ENCODE peak calls at places on chromosome 1, in four cellular contexts. S is astrocyte of the spinal cord, E is HFF-Myc, O is IMR-90. A is an unnamed sample.

GRCh38 chr1:10839188-10839770 is 42.8 kb upstream of the CASZ1 start:
- DNase-seq in S (no peak), E (no peak), O (no peak), A (no peak)

GRCh38 chr1:97919568-97920261 is 1.1 kb downstream of the DPYD start:
- DNase-seq in S (peak), E (no peak), O (peak), A (no peak)

GRCh38 chr1:101039245-101039644 is 13.7 kb upstream of the DPH5 start:
- DNase-seq in S (peak), E (no peak), O (no peak), A (no peak)

GRCh38 chr1:180250499-180250770 is 20.4 kb downstream of the LHX4 start:
- DNase-seq in S (no peak), E (no peak), O (no peak), A (no peak)

GRCh38 chr1:48470506-48470905 is 1.5 kb downstream of the SPATA6 start:
- DNase-seq in S (peak), E (no peak), O (no peak), A (no peak)

GRCh38 chr1:228963795-228964177 is 228.5 kb downstream of the RHOU start:
- DNase-seq in S (no peak), E (no peak), O (no peak), A (no peak)

GRCh38 chr1:154975409-154976205 is 1.1 kb downstream of the CKS1B start:
- DNase-seq in S (peak), E (no peak), O (peak), A (no peak)

GRCh38 chr1:53371851-53372250 is 44.0 kb upstream of the LRP8 start:
- DNase-seq in S (no peak), E (no peak), O (no peak), A (no peak)

GRCh38 chr1:998051-998821 is 1.7 kb downstream of the HES4 start:
- DNase-seq in S (no peak), E (no peak), O (no peak), A (no peak)

GRCh38 chr1:211610779-211611556 is 32.0 kb upstream of the SLC30A1 start:
- DNase-seq in S (peak), E (no peak), O (peak), A (no peak)

GRCh38 chr1:162206749-162207635 is 137.5 kb downstream of the NOS1AP start:
- DNase-seq in S (no peak), E (no peak), O (no peak), A (no peak)

GRCh38 chr1:212470059-212470458 is 37.3 kb downstream of the NENF start:
- DNase-seq in S (peak), E (peak), O (peak), A (peak)

GRCh38 chr1:204746838-204747442 is 61.4 kb upstream of the LRRN2 start:
- DNase-seq in S (peak), E (peak), O (peak), A (no peak)

GRCh38 chr1:154213274-154213673 is 7.1 kb upstream of the CFAP141 start:
- DNase-seq in S (peak), E (no peak), O (peak), A (no peak)

GRCh38 chr1:13701274-13701650 is 1.3 kb downstream of the PRDM2 start:
- DNase-seq in S (peak), E (no peak), O (no peak), A (no peak)

GRCh38 chr1:13697738-13698137 is 2.2 kb upstream of the PRDM2 start:
- DNase-seq in S (no peak), E (no peak), O (no peak), A (no peak)

GRCh38 chr1:13699936-13700520 is at the start of gene PRDM2:
- DNase-seq in S (peak), E (no peak), O (peak), A (no peak)

GRCh38 chr1:13700521-13701273 is 709 bp downstream of the PRDM2 start:
- DNase-seq in S (peak), E (peak), O (peak), A (no peak)

DNA sequence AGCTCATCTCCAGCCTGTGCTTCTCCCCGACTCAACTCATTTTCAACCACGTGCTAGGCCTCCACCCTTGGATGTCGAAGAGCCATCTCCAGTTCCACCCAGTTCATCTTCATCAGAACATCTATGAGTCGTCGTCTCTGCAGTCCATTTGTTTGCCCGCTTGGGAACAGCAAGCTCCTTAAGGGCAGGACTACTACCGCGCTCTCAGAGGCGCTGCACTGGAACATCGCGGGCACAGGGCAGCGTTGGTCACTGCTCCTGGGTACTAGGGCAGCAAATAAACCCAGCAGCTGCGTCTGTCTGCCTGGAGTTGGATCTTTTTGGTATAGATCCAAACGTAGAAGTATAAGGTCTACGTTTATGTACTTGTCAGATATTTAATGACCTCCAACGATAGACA is 478 bp upstream of the PRDM2 start:
- DNase-seq in S (no peak), E (peak), O (no peak), A (no peak)
- H3K4me3 ChIP-seq in S (peak), E (peak), O (peak), A (peak)

GRCh38 chr1:93619507-93620168 is 62.0 kb downstream of the BCAR3 start:
- DNase-seq in S (no peak), E (no peak), O (no peak), A (no peak)
- TF ChIP-seq CTCF in S (no peak), E (no peak), O (no peak), A (no peak)

DNA sequence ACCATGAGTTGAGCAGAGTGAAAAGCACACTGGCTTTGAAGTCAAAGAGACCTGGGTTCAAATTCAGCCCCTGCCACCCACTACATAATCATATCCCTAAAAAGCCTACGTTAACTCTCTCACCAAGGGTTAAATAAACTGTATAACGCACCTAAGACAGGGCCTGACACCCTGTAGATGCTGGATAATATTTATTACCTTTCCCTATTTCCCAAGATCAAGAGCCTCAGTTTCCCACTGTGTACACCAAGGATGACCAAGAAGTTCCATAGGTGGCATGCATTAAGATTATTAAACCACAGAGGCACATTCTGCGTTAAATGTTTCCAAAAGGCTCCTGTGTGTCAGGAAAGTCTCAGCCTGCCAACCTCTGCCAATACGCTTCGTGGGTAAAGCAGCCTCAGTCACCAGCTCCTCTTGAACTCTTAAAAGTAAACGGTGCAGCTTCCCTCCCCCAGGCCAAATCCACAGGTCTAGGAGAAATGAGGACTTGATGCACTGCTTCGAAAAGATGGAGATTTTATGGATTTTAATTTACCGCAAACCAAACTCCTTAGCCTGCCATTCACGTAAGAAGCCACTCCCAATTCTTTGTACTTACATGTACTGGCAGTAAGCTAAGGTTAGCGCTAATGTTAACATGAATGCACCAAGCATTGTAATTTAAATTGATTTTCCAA is 2.7 kb downstream of the USP24 start:
- DNase-seq in S (no peak), E (no peak), O (no peak), A (no peak)
- H3K4me3 ChIP-seq in S (no peak), E (peak), O (no peak), A (no peak)

DNA sequence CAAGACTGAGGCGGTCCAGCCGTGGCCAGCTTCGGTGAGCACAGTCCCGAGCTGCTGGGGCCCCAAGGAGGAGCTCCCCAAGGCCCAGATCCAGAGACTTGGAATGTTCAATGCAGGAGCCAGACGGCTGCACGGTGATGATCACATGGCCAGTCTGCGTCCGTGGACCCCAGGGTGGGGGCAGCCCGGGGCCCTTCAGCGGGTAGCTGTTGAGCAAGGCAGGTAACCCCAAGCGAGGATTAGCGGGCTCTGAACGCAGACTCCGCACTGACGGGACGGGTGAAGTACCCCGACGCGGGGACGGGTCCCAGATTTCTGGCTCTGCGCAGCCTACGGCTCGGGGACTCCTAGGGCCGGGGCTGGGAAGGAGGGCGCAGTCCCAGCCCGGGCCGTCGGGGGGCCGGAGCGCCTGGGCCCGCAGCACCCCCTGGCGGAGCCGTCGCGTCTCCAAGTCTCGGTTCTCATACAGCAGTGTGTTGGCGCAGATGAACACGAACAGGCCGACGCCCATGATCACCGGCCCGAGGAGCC is 2.7 kb downstream of the TMEM200B start:
- DNase-seq in S (peak), E (no peak), O (peak), A (no peak)
- TF ChIP-seq CTCF in S (peak), E (peak), O (peak), A (peak)

DNA sequence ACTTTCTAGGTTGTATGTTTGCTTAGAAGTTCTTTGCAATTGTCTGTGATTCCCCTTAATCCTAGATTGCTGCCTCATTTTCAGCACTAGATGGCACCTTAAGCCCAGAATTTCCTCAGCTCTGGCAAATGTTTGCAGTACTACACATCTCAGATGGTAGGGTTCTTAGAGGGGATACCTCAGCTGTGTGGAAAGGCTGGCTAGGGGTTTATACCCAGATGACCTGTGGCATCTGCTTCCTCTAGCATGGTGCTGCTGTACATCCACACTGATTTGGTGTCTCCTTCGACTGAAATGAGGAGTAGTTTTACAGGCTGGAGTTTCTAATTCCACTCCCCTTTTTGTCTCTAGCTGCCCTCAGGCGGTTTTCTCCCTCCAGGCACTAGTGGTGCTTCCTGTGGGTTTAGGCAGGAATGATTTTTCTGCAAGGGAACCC is 23.5 kb downstream of the ASB17 start:
- DNase-seq in S (peak), E (peak), O (peak), A (no peak)
- H3K4me3 ChIP-seq in S (no peak), E (no peak), O (no peak), A (no peak)

GRCh38 chr1:59669752-59670312 is 144.9 kb upstream of the HOOK1 start:
- DNase-seq in S (peak), E (no peak), O (peak), A (no peak)

GRCh38 chr1:59667020-59667419 is 147.7 kb upstream of the HOOK1 start:
- DNase-seq in S (no peak), E (no peak), O (no peak), A (no peak)

GRCh38 chr1:59670662-59671061 is 144.1 kb upstream of the HOOK1 start:
- DNase-seq in S (no peak), E (no peak), O (no peak), A (no peak)

GRCh38 chr1:59664167-59664566 is 150.6 kb upstream of the HOOK1 start:
- DNase-seq in S (no peak), E (no peak), O (no peak), A (no peak)

DNA sequence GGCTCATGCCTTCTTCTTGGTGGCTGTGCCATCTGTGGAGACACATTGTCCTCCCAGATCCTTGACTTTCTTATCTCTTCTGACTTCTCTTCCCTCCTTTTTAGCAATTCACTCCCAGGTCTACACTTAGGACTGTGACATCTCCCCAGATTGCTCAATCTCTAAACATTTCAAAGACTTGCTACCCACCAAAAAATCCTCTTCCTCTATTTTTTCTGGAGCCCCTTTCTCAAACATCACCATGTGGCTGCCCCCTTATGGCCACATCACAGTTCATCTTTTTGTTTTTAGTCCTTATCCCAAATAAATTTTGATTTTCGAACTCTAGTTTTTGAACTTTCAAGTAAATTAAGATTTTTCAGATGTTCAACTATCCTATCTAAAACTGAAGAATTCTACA is 148.6 kb upstream of the HOOK1 start:
- DNase-seq in S (no peak), E (no peak), O (no peak), A (no peak)
- TF ChIP-seq CTCF in S (peak), E (no peak), O (peak), A (peak)

GRCh38 chr1:102191723-102192122 is 195.0 kb upstream of the OLFM3 start:
- DNase-seq in S (peak), E (no peak), O (no peak), A (no peak)
- H3K4me3 ChIP-seq in S (no peak), E (no peak), O (no peak), A (no peak)

GRCh38 chr1:177137814-177138213 is 26.7 kb downstream of the ASTN1 start:
- DNase-seq in S (no peak), E (no peak), O (no peak), A (no peak)
- TF ChIP-seq CTCF in S (no peak), E (no peak), O (no peak), A (no peak)

DNA sequence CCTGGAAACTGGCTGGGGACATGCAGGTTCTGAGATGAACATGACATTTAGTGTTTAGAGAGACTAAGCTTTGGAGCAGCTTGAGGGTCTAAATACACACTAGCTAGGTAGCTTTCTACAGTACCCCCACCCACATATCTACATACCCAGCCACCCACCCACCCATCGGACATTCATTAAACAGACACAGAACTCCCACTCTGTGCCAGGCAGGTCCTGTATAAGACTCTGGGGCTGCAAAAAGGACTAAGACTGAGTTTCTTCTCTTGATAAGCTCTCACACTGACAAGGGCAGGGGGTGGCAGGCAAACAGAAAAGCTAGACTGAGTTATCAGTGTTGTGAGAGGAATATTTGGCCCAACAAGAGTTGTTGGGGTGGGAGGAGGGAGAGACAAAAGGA is 6.7 kb downstream of the MAP7D1 start:
- DNase-seq in S (no peak), E (no peak), O (no peak), A (no peak)
- H3K4me3 ChIP-seq in S (no peak), E (no peak), O (no peak), A (no peak)

A was measured in BJ.